ENCODE peak calls at places on chromosome 6, in eight cellular contexts. W, O, S, C, U, L, T and H are unnamed samples.
A peak's percentile ranks its signal among the peaks of the same experiment; 100 is the strongest.

GRCh38 chr6:130381459-130382380 is 15.9 kb downstream of the TMEM200A start:
- DNase-seq in W (no peak), O (no peak), S (no peak), C (peak; percentile 1), U (peak; percentile 91), L (no peak), T (no peak), H (peak; percentile 45)

GRCh38 chr6:18904681-18905080 is 517.5 kb downstream of the RNF144B start:
- DNase-seq in W (no peak), O (no peak), S (no peak), C (no peak), U (no peak), L (peak; percentile 58), T (no peak), H (no peak)

GRCh38 chr6:167787896-167788530 is 38.7 kb upstream of the AFDN start:
- DNase-seq in W (no peak), O (no peak), S (no peak), C (no peak), U (no peak), L (no peak), T (no peak), H (no peak)

GRCh38 chr6:47651505-47651944 is 46.9 kb upstream of the ADGRF4 start:
- DNase-seq in W (no peak), O (no peak), S (peak; percentile 49), C (no peak), U (no peak), L (no peak), T (no peak), H (no peak)

GRCh38 chr6:169589699-169590257 is 112.1 kb downstream of the WDR27 start:
- DNase-seq in W (no peak), O (no peak), S (peak; percentile 77), C (no peak), U (peak; percentile 66), L (no peak), T (no peak), H (no peak)

GRCh38 chr6:72620866-72621242 is 1.0 kb upstream of the KCNQ5 start:
- DNase-seq in W (no peak), O (peak; percentile 43), S (no peak), C (peak; percentile 2), U (no peak), L (no peak), T (no peak), H (no peak)

GRCh38 chr6:140623498-140623897 is 1249.0 kb upstream of the CITED2 start:
- DNase-seq in W (no peak), O (no peak), S (peak; percentile 69), C (no peak), U (no peak), L (no peak), T (no peak), H (no peak)

GRCh38 chr6:64034840-64035656 is 399.4 kb downstream of the PHF3 start:
- DNase-seq in W (no peak), O (no peak), S (no peak), C (no peak), U (no peak), L (no peak), T (no peak), H (no peak)

GRCh38 chr6:132414332-132414731 is 13.1 kb upstream of the MOXD1 start:
- DNase-seq in W (no peak), O (no peak), S (no peak), C (no peak), U (no peak), L (no peak), T (no peak), H (no peak)

GRCh38 chr6:168576388-168576787 is 135.4 kb downstream of the SMOC2 start:
- DNase-seq in W (no peak), O (no peak), S (no peak), C (no peak), U (no peak), L (no peak), T (no peak), H (no peak)

GRCh38 chr6:74222768-74223321 is 526.8 kb downstream of the CD109 start:
- DNase-seq in W (no peak), O (no peak), S (no peak), C (no peak), U (no peak), L (no peak), T (no peak), H (no peak)

GRCh38 chr6:163457637-163458561 is 43.4 kb downstream of the QKI start:
- DNase-seq in W (no peak), O (no peak), S (peak; percentile 85), C (no peak), U (peak; percentile 48), L (no peak), T (peak; percentile 44), H (peak; percentile 44)

GRCh38 chr6:147459772-147460171 is 48.7 kb upstream of the SAMD5 start:
- DNase-seq in W (no peak), O (no peak), S (no peak), C (no peak), U (no peak), L (no peak), T (no peak), H (no peak)

GRCh38 chr6:11702796-11703130 is 75.8 kb downstream of the ADTRP start:
- DNase-seq in W (no peak), O (no peak), S (no peak), C (no peak), U (no peak), L (no peak), T (no peak), H (no peak)

GRCh38 chr6:150435832-150436231 is 67.0 kb downstream of the IYD start:
- DNase-seq in W (no peak), O (no peak), S (no peak), C (no peak), U (no peak), L (no peak), T (no peak), H (no peak)

GRCh38 chr6:46011241-46012085 is 4.2 kb downstream of the CLIC5 start:
- DNase-seq in W (no peak), O (no peak), S (no peak), C (no peak), U (peak; percentile 95), L (no peak), T (no peak), H (peak; percentile 89)

GRCh38 chr6:158408552-158409130 is 96.4 kb downstream of the TULP4 start:
- DNase-seq in W (no peak), O (peak; percentile 78), S (peak; percentile 85), C (no peak), U (no peak), L (peak; percentile 83), T (peak; percentile 25), H (no peak)

GRCh38 chr6:166466178-166467122 is 83.7 kb upstream of the MPC1 start:
- DNase-seq in W (no peak), O (no peak), S (peak; percentile 68), C (no peak), U (peak; percentile 5), L (no peak), T (peak; percentile 17), H (no peak)

GRCh38 chr6:83514877-83515466 is 2.6 kb downstream of the PRSS35 start:
- DNase-seq in W (peak; percentile 44), O (peak; percentile 67), S (peak; percentile 52), C (no peak), U (peak; percentile 37), L (peak; percentile 45), T (peak; percentile 64), H (peak; percentile 55)

GRCh38 chr6:169370054-169370453 is 116.4 kb upstream of the THBS2 start:
- DNase-seq in W (no peak), O (no peak), S (no peak), C (no peak), U (no peak), L (no peak), T (no peak), H (no peak)

GRCh38 chr6:42361036-42361435 is 90.7 kb downstream of the TRERF1 start:
- DNase-seq in W (no peak), O (no peak), S (no peak), C (no peak), U (no peak), L (no peak), T (no peak), H (no peak)

GRCh38 chr6:56843476-56844349 is 111.2 kb upstream of the BEND6 start:
- DNase-seq in W (peak; percentile 49), O (peak; percentile 97), S (peak; percentile 80), C (no peak), U (peak; percentile 91), L (peak; percentile 89), T (peak; percentile 91), H (peak; percentile 81)

GRCh38 chr6:26107935-26108334 is 20.7 kb downstream of the HFE start:
- DNase-seq in W (no peak), O (no peak), S (no peak), C (no peak), U (no peak), L (no peak), T (no peak), H (no peak)

GRCh38 chr6:142118926-142119325 is 13.8 kb upstream of the GJE1 start:
- DNase-seq in W (no peak), O (no peak), S (no peak), C (no peak), U (no peak), L (no peak), T (no peak), H (no peak)

GRCh38 chr6:3346476-3346875 is 87.7 kb downstream of the PSMG4 start:
- DNase-seq in W (no peak), O (no peak), S (no peak), C (no peak), U (no peak), L (no peak), T (no peak), H (no peak)

GRCh38 chr6:104281370-104281769 is 578.3 kb downstream of the HACE1 start:
- DNase-seq in W (no peak), O (peak; percentile 65), S (no peak), C (no peak), U (peak; percentile 2), L (no peak), T (no peak), H (no peak)

GRCh38 chr6:43228951-43229802 is at the start of gene DNPH1:
- DNase-seq in W (no peak), O (peak; percentile 86), S (peak; percentile 47), C (peak; percentile 65), U (peak; percentile 76), L (peak; percentile 70), T (peak; percentile 84), H (peak; percentile 80)

GRCh38 chr6:111804627-111805235 is 68.5 kb downstream of the FYN start:
- DNase-seq in W (no peak), O (peak; percentile 13), S (peak; percentile 89), C (peak; percentile 47), U (peak; percentile 94), L (no peak), T (no peak), H (peak; percentile 64)

GRCh38 chr6:53347250-53347920 is 1.4 kb downstream of the ELOVL5 start:
- DNase-seq in W (no peak), O (peak; percentile 62), S (peak; percentile 19), C (no peak), U (peak; percentile 90), L (peak; percentile 47), T (peak; percentile 42), H (peak; percentile 86)

GRCh38 chr6:82877213-82878195 is 188.1 kb downstream of the UBE3D start:
- DNase-seq in W (no peak), O (no peak), S (no peak), C (no peak), U (no peak), L (no peak), T (no peak), H (no peak)

GRCh38 chr6:135212020-135212806 is 31.1 kb downstream of the MYB start:
- DNase-seq in W (no peak), O (peak; percentile 10), S (peak; percentile 7), C (no peak), U (peak; percentile 72), L (peak; percentile 2), T (no peak), H (no peak)

GRCh38 chr6:45001663-45002062 is 326.5 kb upstream of the RUNX2 start:
- DNase-seq in W (no peak), O (no peak), S (peak; percentile 5), C (no peak), U (peak; percentile 94), L (no peak), T (no peak), H (peak; percentile 73)

GRCh38 chr6:53159558-53159957 is 10.9 kb upstream of the GCM1 start:
- DNase-seq in W (no peak), O (peak; percentile 56), S (peak; percentile 49), C (no peak), U (no peak), L (no peak), T (no peak), H (no peak)

GRCh38 chr6:31771992-31772358 is 5.2 kb downstream of the VWA7 start:
- DNase-seq in W (no peak), O (no peak), S (no peak), C (no peak), U (no peak), L (no peak), T (no peak), H (no peak)